ENCODE peak calls at places on chromosomes 12 and 14, in four cellular contexts. One of them, this sample, is unnamed.

GRCh38 chr12:113113397-113113796 is 22.2 kb downstream of the RASAL1 start:
- DNase-seq in bronchial epithelial cell: no peak
- DNase-seq in foreskin fibroblast: no peak
- DNase-seq in sigmoid colon: no peak
- DNase-seq in this sample: no peak

GRCh38 chr12:71731439-71732356 is 23.0 kb upstream of the RAB21 start:
- DNase-seq in bronchial epithelial cell: no peak
- DNase-seq in foreskin fibroblast: peak; percentile 26
- DNase-seq in sigmoid colon: no peak
- DNase-seq in this sample: no peak

GRCh38 chr12:104064842-104065441 is 611 bp downstream of the HCFC2 start:
- DNase-seq in bronchial epithelial cell: no peak
- DNase-seq in foreskin fibroblast: no peak
- DNase-seq in sigmoid colon: peak; percentile 66
- DNase-seq in this sample: no peak

GRCh38 chr14:61080591-61081010 is 99.6 kb downstream of the SLC38A6 start:
- DNase-seq in bronchial epithelial cell: no peak
- DNase-seq in foreskin fibroblast: peak; percentile 96
- DNase-seq in sigmoid colon: no peak
- DNase-seq in this sample: peak; percentile 98

GRCh38 chr12:63668028-63668799 is at the start of gene DPY19L2:
- DNase-seq in bronchial epithelial cell: peak; percentile 9
- DNase-seq in foreskin fibroblast: peak; percentile 57
- DNase-seq in sigmoid colon: peak; percentile 88
- DNase-seq in this sample: peak; percentile 12

GRCh38 chr12:49750027-49750977 is 8.9 kb downstream of the TMBIM6 start:
- DNase-seq in bronchial epithelial cell: peak; percentile 94
- DNase-seq in foreskin fibroblast: peak; percentile 54
- DNase-seq in sigmoid colon: no peak
- DNase-seq in this sample: no peak

GRCh38 chr12:107326237-107326636 is 232.9 kb upstream of the CRY1 start:
- DNase-seq in bronchial epithelial cell: no peak
- DNase-seq in foreskin fibroblast: no peak
- DNase-seq in sigmoid colon: no peak
- DNase-seq in this sample: no peak

GRCh38 chr14:58572092-58572853 is 65.5 kb upstream of the DACT1 start:
- DNase-seq in bronchial epithelial cell: peak; percentile 56
- DNase-seq in foreskin fibroblast: no peak
- DNase-seq in sigmoid colon: no peak
- DNase-seq in this sample: no peak

GRCh38 chr12:114405449-114406271 is at the start of gene TBX5:
- DNase-seq in bronchial epithelial cell: no peak
- DNase-seq in foreskin fibroblast: peak; percentile 80
- DNase-seq in sigmoid colon: no peak
- DNase-seq in this sample: peak; percentile 55

GRCh38 chr14:99572173-99572999 is 31.6 kb downstream of the CCDC85C start:
- DNase-seq in bronchial epithelial cell: no peak
- DNase-seq in foreskin fibroblast: no peak
- DNase-seq in sigmoid colon: no peak
- DNase-seq in this sample: no peak

GRCh38 chr14:90620540-90621204 is 195.6 kb downstream of the TTC7B start:
- DNase-seq in bronchial epithelial cell: no peak
- DNase-seq in foreskin fibroblast: no peak
- DNase-seq in sigmoid colon: no peak
- DNase-seq in this sample: no peak

GRCh38 chr14:80926706-80927384 is 14.7 kb downstream of the CEP128 start:
- DNase-seq in bronchial epithelial cell: no peak
- DNase-seq in foreskin fibroblast: peak; percentile 66
- DNase-seq in sigmoid colon: no peak
- DNase-seq in this sample: no peak

GRCh38 chr12:19382111-19382526 is 57.2 kb upstream of the AEBP2 start:
- DNase-seq in bronchial epithelial cell: peak; percentile 87
- DNase-seq in foreskin fibroblast: peak; percentile 61
- DNase-seq in sigmoid colon: peak; percentile 14
- DNase-seq in this sample: peak; percentile 20

GRCh38 chr12:4116251-4117111 is 157.1 kb upstream of the CCND2 start:
- DNase-seq in bronchial epithelial cell: peak; percentile 85
- DNase-seq in foreskin fibroblast: peak; percentile 45
- DNase-seq in sigmoid colon: peak; percentile 40
- DNase-seq in this sample: peak; percentile 19

GRCh38 chr12:84638811-84639368 is 273.7 kb downstream of the SLC6A15 start:
- DNase-seq in bronchial epithelial cell: peak; percentile 77
- DNase-seq in foreskin fibroblast: peak; percentile 33
- DNase-seq in sigmoid colon: no peak
- DNase-seq in this sample: no peak

GRCh38 chr12:30296486-30296885 is 399.2 kb downstream of the IPO8 start:
- DNase-seq in bronchial epithelial cell: no peak
- DNase-seq in foreskin fibroblast: no peak
- DNase-seq in sigmoid colon: no peak
- DNase-seq in this sample: no peak

GRCh38 chr12:115140981-115141380 is 457.0 kb upstream of the TBX3 start:
- DNase-seq in bronchial epithelial cell: no peak
- DNase-seq in foreskin fibroblast: no peak
- DNase-seq in sigmoid colon: no peak
- DNase-seq in this sample: no peak

GRCh38 chr12:121364657-121365265 is 12.6 kb upstream of the ANAPC5 start:
- DNase-seq in bronchial epithelial cell: no peak
- DNase-seq in foreskin fibroblast: no peak
- DNase-seq in sigmoid colon: no peak
- DNase-seq in this sample: no peak

GRCh38 chr12:121366063-121366459 is 13.8 kb upstream of the ANAPC5 start:
- DNase-seq in bronchial epithelial cell: no peak
- DNase-seq in foreskin fibroblast: no peak
- DNase-seq in sigmoid colon: no peak
- DNase-seq in this sample: no peak

GRCh38 chr12:121371404-121371803 is 19.2 kb upstream of the ANAPC5 start:
- DNase-seq in bronchial epithelial cell: no peak
- DNase-seq in foreskin fibroblast: no peak
- DNase-seq in sigmoid colon: no peak
- DNase-seq in this sample: no peak

DNA sequence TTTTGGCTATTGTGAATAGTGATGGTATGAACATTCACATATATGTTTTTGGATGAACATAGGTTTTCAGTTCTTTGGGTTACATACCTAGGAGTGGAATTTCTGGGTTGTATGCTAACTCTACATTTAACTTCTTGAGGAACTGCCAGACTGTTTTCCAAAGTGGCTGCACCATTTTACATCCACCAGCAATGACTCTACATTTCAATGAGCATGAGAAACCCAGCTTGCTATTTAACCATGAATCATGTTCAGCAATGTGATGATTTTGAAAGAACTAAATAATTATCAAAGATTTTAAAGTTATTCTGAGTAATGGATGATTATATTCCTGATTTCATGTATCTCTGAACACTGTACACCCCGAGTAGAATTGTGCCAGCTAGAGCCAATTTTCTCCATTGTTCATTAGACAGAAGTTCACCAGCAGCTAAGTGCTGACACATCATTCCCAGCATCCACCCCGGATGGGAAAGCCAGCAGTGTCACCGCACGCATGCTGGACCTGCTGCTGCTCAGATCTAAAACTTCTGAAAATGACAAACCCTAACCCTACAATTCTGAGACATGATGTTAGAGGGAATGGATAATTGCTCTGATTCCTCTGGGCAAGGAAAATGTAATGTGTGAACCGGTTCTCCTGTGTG is 13.3 kb upstream of the ANAPC5 start:
- DNase-seq in bronchial epithelial cell: no peak
- DNase-seq in foreskin fibroblast: no peak
- DNase-seq in sigmoid colon: no peak
- DNase-seq in this sample: no peak
- H3K4me3 ChIP-seq in bronchial epithelial cell: no peak overlapping the region
- H3K4me3 ChIP-seq in foreskin fibroblast: no peak overlapping the region
- H3K4me3 ChIP-seq in sigmoid colon: no peak overlapping the region
- H3K4me3 ChIP-seq in this sample: no peak overlapping the region

GRCh38 chr12:13283867-13284266 is 87.3 kb downstream of the EMP1 start:
- DNase-seq in bronchial epithelial cell: no peak
- DNase-seq in foreskin fibroblast: no peak
- DNase-seq in sigmoid colon: no peak
- DNase-seq in this sample: no peak
- H3K4me3 ChIP-seq in bronchial epithelial cell: no peak overlapping the region
- H3K4me3 ChIP-seq in foreskin fibroblast: no peak overlapping the region
- H3K4me3 ChIP-seq in sigmoid colon: no peak overlapping the region
- H3K4me3 ChIP-seq in this sample: no peak overlapping the region

GRCh38 chr12:122888232-122888752 is 7.6 kb downstream of the VPS37B start:
- DNase-seq in bronchial epithelial cell: peak; percentile 100
- DNase-seq in foreskin fibroblast: no peak
- DNase-seq in sigmoid colon: no peak
- DNase-seq in this sample: no peak
- H3K4me3 ChIP-seq in bronchial epithelial cell: no peak overlapping the region
- H3K4me3 ChIP-seq in foreskin fibroblast: no peak overlapping the region
- H3K4me3 ChIP-seq in sigmoid colon: no peak overlapping the region
- H3K4me3 ChIP-seq in this sample: no peak overlapping the region

DNA sequence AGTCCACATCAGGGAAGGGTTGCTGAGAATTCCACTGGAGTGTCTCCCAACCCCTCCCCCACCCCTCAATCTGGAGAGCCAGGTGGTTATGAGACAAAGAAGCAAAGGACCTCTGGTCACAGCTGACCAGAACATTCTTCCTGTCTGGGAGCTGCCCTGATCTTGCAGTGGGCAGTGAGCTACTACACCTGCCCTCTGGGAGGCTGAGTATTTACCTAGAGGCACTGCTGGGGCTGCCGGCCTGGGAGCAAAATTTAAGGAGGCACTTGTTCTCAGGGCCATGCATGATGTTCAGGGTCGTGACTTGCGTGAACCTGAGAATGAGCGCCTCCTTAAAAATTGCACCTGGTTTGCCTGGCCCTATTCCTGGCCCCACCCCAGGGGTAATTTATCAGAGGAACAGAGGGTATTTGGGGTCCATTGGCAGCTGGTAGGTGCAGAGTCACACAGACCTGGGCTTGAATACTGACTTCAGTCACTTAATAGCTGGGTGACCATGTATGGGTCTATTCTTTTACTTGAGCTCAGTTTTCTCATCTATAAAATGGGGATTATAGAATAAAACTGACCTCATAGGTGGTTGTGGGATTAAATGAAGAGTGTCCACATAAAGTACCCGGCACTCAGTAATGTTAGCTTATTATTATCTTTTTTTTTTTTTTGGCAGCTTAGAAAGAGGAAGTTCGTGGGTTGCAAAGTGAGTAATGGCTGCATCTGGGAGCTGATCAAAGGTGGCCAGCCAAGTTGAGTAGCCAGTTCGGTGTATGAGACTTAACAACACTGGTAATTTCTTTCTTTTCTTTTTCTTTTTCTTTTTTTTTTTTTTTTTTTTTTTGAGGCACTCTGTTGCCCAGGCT is 107.4 kb upstream of the MED13L start:
- DNase-seq in bronchial epithelial cell: peak; percentile 54
- DNase-seq in foreskin fibroblast: peak; percentile 53
- DNase-seq in sigmoid colon: no peak
- DNase-seq in this sample: no peak
- H3K4me3 ChIP-seq in bronchial epithelial cell: no peak overlapping the region
- H3K4me3 ChIP-seq in foreskin fibroblast: no peak overlapping the region
- H3K4me3 ChIP-seq in sigmoid colon: no peak overlapping the region
- H3K4me3 ChIP-seq in this sample: no peak overlapping the region

DNA sequence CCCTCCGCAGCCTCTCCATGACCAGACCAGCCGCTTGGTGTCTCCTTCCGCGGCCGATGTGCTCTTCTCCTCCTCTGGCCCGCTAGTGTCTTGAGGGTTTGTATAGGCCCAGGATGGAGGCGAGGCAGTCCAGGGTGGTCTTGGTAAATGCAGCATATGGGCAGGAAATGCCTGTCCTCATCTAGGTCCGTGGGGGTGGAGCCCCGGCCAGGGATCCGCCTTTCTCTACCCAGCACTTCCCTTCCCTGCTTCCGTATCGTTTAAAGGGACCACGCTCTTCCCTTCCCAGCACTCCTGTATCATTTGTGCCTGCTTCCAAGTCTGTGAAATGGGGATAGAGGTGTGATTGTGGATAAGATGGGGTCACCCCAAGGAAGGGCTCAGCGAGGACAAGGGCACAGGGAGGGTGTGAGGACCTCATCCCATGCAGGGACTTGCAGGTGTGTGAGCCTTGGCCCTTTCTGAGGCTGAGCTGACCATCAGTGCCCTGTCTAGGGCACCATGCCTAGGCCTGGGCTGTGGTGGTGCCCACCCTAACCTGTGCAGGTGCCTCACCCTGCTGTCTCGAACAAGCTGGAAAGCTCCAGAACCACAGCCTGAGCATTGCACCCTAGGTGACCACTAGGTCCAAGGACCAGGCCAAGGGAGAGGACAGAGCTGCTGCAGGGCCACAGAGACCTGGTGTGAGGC is 326.8 kb upstream of the RTL1 start:
- DNase-seq in bronchial epithelial cell: no peak
- DNase-seq in foreskin fibroblast: no peak
- DNase-seq in sigmoid colon: no peak
- DNase-seq in this sample: no peak
- H3K4me3 ChIP-seq in bronchial epithelial cell: no peak overlapping the region
- H3K4me3 ChIP-seq in foreskin fibroblast: no peak overlapping the region
- H3K4me3 ChIP-seq in sigmoid colon: no peak overlapping the region
- H3K4me3 ChIP-seq in this sample: no peak overlapping the region

GRCh38 chr14:102573591-102574046 is 18.8 kb upstream of the RCOR1 start:
- DNase-seq in bronchial epithelial cell: no peak
- DNase-seq in foreskin fibroblast: no peak
- DNase-seq in sigmoid colon: no peak
- DNase-seq in this sample: no peak
- H3K4me3 ChIP-seq in bronchial epithelial cell: no peak overlapping the region
- H3K4me3 ChIP-seq in foreskin fibroblast: no peak overlapping the region
- H3K4me3 ChIP-seq in sigmoid colon: no peak overlapping the region
- H3K4me3 ChIP-seq in this sample: no peak overlapping the region

GRCh38 chr14:91835920-91836843 is 31.2 kb downstream of the TC2N start:
- DNase-seq in bronchial epithelial cell: peak; percentile 76
- DNase-seq in foreskin fibroblast: no peak
- DNase-seq in sigmoid colon: peak; percentile 91
- DNase-seq in this sample: no peak

GRCh38 chr14:91834571-91834970 is 32.8 kb downstream of the TC2N start:
- DNase-seq in bronchial epithelial cell: no peak
- DNase-seq in foreskin fibroblast: no peak
- DNase-seq in sigmoid colon: no peak
- DNase-seq in this sample: no peak

GRCh38 chr14:91831337-91831736 is 36.0 kb downstream of the TC2N start:
- DNase-seq in bronchial epithelial cell: no peak
- DNase-seq in foreskin fibroblast: no peak
- DNase-seq in sigmoid colon: no peak
- DNase-seq in this sample: no peak

GRCh38 chr14:91837076-91837475 is 30.3 kb downstream of the TC2N start:
- DNase-seq in bronchial epithelial cell: no peak
- DNase-seq in foreskin fibroblast: no peak
- DNase-seq in sigmoid colon: no peak
- DNase-seq in this sample: no peak

GRCh38 chr14:91835197-91835919 is 32.0 kb downstream of the TC2N start:
- DNase-seq in bronchial epithelial cell: no peak
- DNase-seq in foreskin fibroblast: no peak
- DNase-seq in sigmoid colon: no peak
- DNase-seq in this sample: no peak
- H3K4me3 ChIP-seq in bronchial epithelial cell: peak overlapping the region; percentile 80
- H3K4me3 ChIP-seq in foreskin fibroblast: no peak overlapping the region
- H3K4me3 ChIP-seq in sigmoid colon: peak overlapping the region; percentile 43
- H3K4me3 ChIP-seq in this sample: no peak overlapping the region

GRCh38 chr12:1591029-1591428 is 3.4 kb downstream of the FBXL14 start:
- DNase-seq in bronchial epithelial cell: peak; percentile 77
- DNase-seq in foreskin fibroblast: no peak
- DNase-seq in sigmoid colon: no peak
- DNase-seq in this sample: no peak
- H3K4me3 ChIP-seq in bronchial epithelial cell: no peak overlapping the region
- H3K4me3 ChIP-seq in foreskin fibroblast: peak overlapping the region; percentile 68
- H3K4me3 ChIP-seq in sigmoid colon: no peak overlapping the region
- H3K4me3 ChIP-seq in this sample: no peak overlapping the region

GRCh38 chr12:68806488-68807237 is 1.3 kb upstream of the MDM2 start:
- DNase-seq in bronchial epithelial cell: peak; percentile 31
- DNase-seq in foreskin fibroblast: no peak
- DNase-seq in sigmoid colon: no peak
- DNase-seq in this sample: no peak
- H3K4me3 ChIP-seq in bronchial epithelial cell: no peak overlapping the region
- H3K4me3 ChIP-seq in foreskin fibroblast: no peak overlapping the region
- H3K4me3 ChIP-seq in sigmoid colon: no peak overlapping the region
- H3K4me3 ChIP-seq in this sample: no peak overlapping the region